ENCODE peak calls at places on chromosomes 2 and 18, in seven cellular contexts. One of them, this sample, is unnamed.

GRCh38 chr2:120108049-120108448 is 95.2 kb downstream of the EPB41L5 start:
- DNase-seq in prostate gland: peak
- DNase-seq in HL-60: no peak
- DNase-seq in Calu3: peak
- DNase-seq in A549: no peak
- DNase-seq in stomach: peak
- DNase-seq in astrocyte of the spinal cord: peak
- DNase-seq in this sample: peak

GRCh38 chr2:31729442-31730092 is 148.8 kb upstream of the SRD5A2 start:
- DNase-seq in prostate gland: no peak
- DNase-seq in HL-60: no peak
- DNase-seq in Calu3: no peak
- DNase-seq in A549: peak
- DNase-seq in stomach: no peak
- DNase-seq in astrocyte of the spinal cord: no peak
- DNase-seq in this sample: peak

GRCh38 chr18:5512191-5512590 is 31.6 kb downstream of the EPB41L3 start:
- DNase-seq in prostate gland: no peak
- DNase-seq in HL-60: no peak
- DNase-seq in Calu3: no peak
- DNase-seq in A549: no peak
- DNase-seq in stomach: no peak
- DNase-seq in astrocyte of the spinal cord: no peak
- DNase-seq in this sample: no peak

GRCh38 chr2:240507778-240508251 is 50.0 kb downstream of the ANKMY1 start:
- DNase-seq in prostate gland: peak
- DNase-seq in HL-60: no peak
- DNase-seq in Calu3: no peak
- DNase-seq in A549: no peak
- DNase-seq in stomach: no peak
- DNase-seq in astrocyte of the spinal cord: no peak
- DNase-seq in this sample: no peak

GRCh38 chr2:38060206-38060605 is 15.7 kb downstream of the CYP1B1 start:
- DNase-seq in prostate gland: no peak
- DNase-seq in HL-60: no peak
- DNase-seq in Calu3: no peak
- DNase-seq in A549: no peak
- DNase-seq in stomach: no peak
- DNase-seq in astrocyte of the spinal cord: no peak
- DNase-seq in this sample: no peak

GRCh38 chr2:236165491-236166156 is 2.6 kb downstream of the GBX2 start:
- DNase-seq in prostate gland: no peak
- DNase-seq in HL-60: no peak
- DNase-seq in Calu3: no peak
- DNase-seq in A549: no peak
- DNase-seq in stomach: no peak
- DNase-seq in astrocyte of the spinal cord: no peak
- DNase-seq in this sample: no peak

GRCh38 chr2:40020997-40021396 is 241.9 kb upstream of the THUMPD2 start:
- DNase-seq in prostate gland: no peak
- DNase-seq in HL-60: no peak
- DNase-seq in Calu3: no peak
- DNase-seq in A549: no peak
- DNase-seq in stomach: no peak
- DNase-seq in astrocyte of the spinal cord: no peak
- DNase-seq in this sample: no peak

GRCh38 chr2:134089454-134089853 is 164.4 kb upstream of the MGAT5 start:
- DNase-seq in prostate gland: no peak
- DNase-seq in HL-60: no peak
- DNase-seq in Calu3: no peak
- DNase-seq in A549: no peak
- DNase-seq in stomach: no peak
- DNase-seq in astrocyte of the spinal cord: no peak
- DNase-seq in this sample: no peak

GRCh38 chr2:15726321-15727057 is 134.8 kb downstream of the DDX1 start:
- DNase-seq in prostate gland: no peak
- DNase-seq in HL-60: no peak
- DNase-seq in Calu3: no peak
- DNase-seq in A549: no peak
- DNase-seq in stomach: no peak
- DNase-seq in astrocyte of the spinal cord: no peak
- DNase-seq in this sample: no peak

GRCh38 chr2:3545788-3546478 is 12.2 kb downstream of the RNASEH1 start:
- DNase-seq in prostate gland: peak
- DNase-seq in HL-60: no peak
- DNase-seq in Calu3: no peak
- DNase-seq in A549: no peak
- DNase-seq in stomach: no peak
- DNase-seq in astrocyte of the spinal cord: no peak
- DNase-seq in this sample: no peak

GRCh38 chr2:156320491-156320896 is 12.0 kb downstream of the NR4A2 start:
- DNase-seq in prostate gland: no peak
- DNase-seq in HL-60: no peak
- DNase-seq in Calu3: no peak
- DNase-seq in A549: no peak
- DNase-seq in stomach: peak
- DNase-seq in astrocyte of the spinal cord: no peak
- DNase-seq in this sample: no peak

GRCh38 chr18:79548986-79549637 is 130.5 kb upstream of the CTDP1 start:
- DNase-seq in prostate gland: no peak
- DNase-seq in HL-60: no peak
- DNase-seq in Calu3: no peak
- DNase-seq in A549: no peak
- DNase-seq in stomach: peak
- DNase-seq in astrocyte of the spinal cord: no peak
- DNase-seq in this sample: no peak

GRCh38 chr2:240465765-240466578 is 30.5 kb downstream of the GPC1 start:
- DNase-seq in prostate gland: peak
- DNase-seq in HL-60: no peak
- DNase-seq in Calu3: no peak
- DNase-seq in A549: no peak
- DNase-seq in stomach: peak
- DNase-seq in astrocyte of the spinal cord: no peak
- DNase-seq in this sample: no peak

GRCh38 chr2:241895427-241895731 is 25.9 kb downstream of the RTP5 start:
- DNase-seq in prostate gland: no peak
- DNase-seq in HL-60: no peak
- DNase-seq in Calu3: no peak
- DNase-seq in A549: no peak
- DNase-seq in stomach: no peak
- DNase-seq in astrocyte of the spinal cord: no peak
- DNase-seq in this sample: no peak

GRCh38 chr2:232295971-232296370 is 82.6 kb upstream of the ALPP start:
- DNase-seq in prostate gland: peak
- DNase-seq in HL-60: no peak
- DNase-seq in Calu3: no peak
- DNase-seq in A549: no peak
- DNase-seq in stomach: no peak
- DNase-seq in astrocyte of the spinal cord: no peak
- DNase-seq in this sample: no peak

GRCh38 chr2:42217307-42217706 is 48.2 kb downstream of the EML4 start:
- DNase-seq in prostate gland: no peak
- DNase-seq in HL-60: no peak
- DNase-seq in Calu3: no peak
- DNase-seq in A549: no peak
- DNase-seq in stomach: no peak
- DNase-seq in astrocyte of the spinal cord: no peak
- DNase-seq in this sample: no peak

GRCh38 chr2:233857511-233858118 is 3.3 kb upstream of the HJURP start:
- DNase-seq in prostate gland: no peak
- DNase-seq in HL-60: peak
- DNase-seq in Calu3: peak
- DNase-seq in A549: peak
- DNase-seq in stomach: peak
- DNase-seq in astrocyte of the spinal cord: no peak
- DNase-seq in this sample: no peak

GRCh38 chr18:48989304-48990284 is 38.8 kb upstream of the SMAD7 start:
- DNase-seq in prostate gland: no peak
- DNase-seq in HL-60: no peak
- DNase-seq in Calu3: no peak
- DNase-seq in A549: no peak
- DNase-seq in stomach: no peak
- DNase-seq in astrocyte of the spinal cord: no peak
- DNase-seq in this sample: no peak

GRCh38 chr18:59051470-59052165 is 88.1 kb upstream of the SEC11C start:
- DNase-seq in prostate gland: no peak
- DNase-seq in HL-60: no peak
- DNase-seq in Calu3: no peak
- DNase-seq in A549: no peak
- DNase-seq in stomach: no peak
- DNase-seq in astrocyte of the spinal cord: no peak
- DNase-seq in this sample: peak

GRCh38 chr2:56015631-56016251 is 92.2 kb upstream of the EFEMP1 start:
- DNase-seq in prostate gland: no peak
- DNase-seq in HL-60: no peak
- DNase-seq in Calu3: no peak
- DNase-seq in A549: no peak
- DNase-seq in stomach: no peak
- DNase-seq in astrocyte of the spinal cord: no peak
- DNase-seq in this sample: no peak

GRCh38 chr2:17749753-17750438 is 3.7 kb downstream of the SMC6 start:
- DNase-seq in prostate gland: no peak
- DNase-seq in HL-60: no peak
- DNase-seq in Calu3: no peak
- DNase-seq in A549: no peak
- DNase-seq in stomach: no peak
- DNase-seq in astrocyte of the spinal cord: no peak
- DNase-seq in this sample: no peak

GRCh38 chr2:119341684-119342083 is 24.9 kb downstream of the C2orf76 start:
- DNase-seq in prostate gland: no peak
- DNase-seq in HL-60: no peak
- DNase-seq in Calu3: no peak
- DNase-seq in A549: no peak
- DNase-seq in stomach: no peak
- DNase-seq in astrocyte of the spinal cord: no peak
- DNase-seq in this sample: no peak

DNA sequence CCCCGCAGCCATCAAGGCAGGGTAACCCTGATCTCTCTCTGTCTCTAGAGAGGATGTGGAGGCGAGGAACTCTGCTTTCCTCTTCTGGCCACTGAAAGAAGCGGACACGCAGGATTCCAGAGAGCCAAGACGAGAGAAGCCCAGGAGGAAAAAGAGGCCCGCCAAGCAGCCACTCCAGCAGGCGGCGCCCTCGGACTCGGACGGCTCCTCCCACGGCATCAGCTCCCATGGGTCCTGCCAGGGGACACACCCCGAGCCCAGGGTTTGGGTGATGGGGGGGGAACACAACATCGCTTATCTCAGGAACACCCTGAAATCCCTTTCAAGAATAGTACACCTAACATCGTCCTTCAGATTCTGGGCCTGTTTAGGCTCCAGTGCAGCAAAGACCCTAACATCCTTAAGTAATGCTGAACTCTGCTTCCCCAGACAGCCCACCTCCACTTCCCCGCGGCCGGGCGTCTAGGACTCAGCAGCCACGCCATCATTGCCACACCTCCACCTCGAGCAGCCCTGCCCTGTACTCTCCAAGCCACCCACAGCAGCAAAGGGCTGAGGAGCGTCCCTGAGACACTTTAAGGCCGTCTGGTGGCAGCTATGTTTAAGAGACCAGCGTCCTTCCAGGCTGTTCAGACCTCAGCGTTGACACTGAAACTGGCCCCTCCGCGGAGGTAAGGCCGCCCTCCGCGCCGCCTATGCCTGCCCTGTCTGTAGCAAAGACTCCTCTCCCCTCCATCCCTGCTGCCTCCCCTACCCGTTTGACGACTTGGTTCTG is 34.3 kb upstream of the CNGA3 start:
- DNase-seq in prostate gland: no peak
- DNase-seq in HL-60: no peak
- DNase-seq in Calu3: no peak
- DNase-seq in A549: no peak
- DNase-seq in stomach: no peak
- DNase-seq in astrocyte of the spinal cord: no peak
- DNase-seq in this sample: no peak
- TF ChIP-seq CTCF in prostate gland: no peak
- TF ChIP-seq CTCF in HL-60: no peak
- TF ChIP-seq CTCF in Calu3: no peak
- TF ChIP-seq CTCF in A549: no peak
- TF ChIP-seq CTCF in stomach: no peak
- TF ChIP-seq CTCF in astrocyte of the spinal cord: no peak
- TF ChIP-seq CTCF in this sample: no peak

DNA sequence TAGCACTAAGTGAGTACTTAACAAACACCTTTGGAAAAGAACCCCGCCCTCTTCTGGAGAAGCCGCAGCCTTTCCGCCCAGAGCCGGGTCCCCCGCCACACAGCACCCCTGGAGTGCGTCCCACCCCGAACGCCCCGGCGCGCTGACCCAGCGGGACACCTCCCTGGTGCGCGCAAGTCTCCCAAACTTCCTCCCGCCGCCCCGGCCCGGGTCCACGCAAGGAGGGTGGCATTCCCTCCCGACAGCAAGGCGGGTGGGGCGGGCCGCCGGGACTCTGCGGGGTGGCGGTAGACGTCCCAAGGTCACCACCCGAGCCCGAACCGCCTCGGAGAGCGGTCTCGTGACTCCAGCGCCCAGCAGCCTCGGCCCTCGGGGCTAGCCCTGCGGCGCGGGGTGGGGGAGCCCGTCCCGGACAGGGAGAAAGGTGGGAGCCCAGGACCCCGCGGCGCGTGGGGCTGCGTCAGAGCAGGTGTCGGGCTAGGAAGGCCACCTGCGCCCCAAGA is 598 bp downstream of the CCDC93 start:
- DNase-seq in prostate gland: peak
- DNase-seq in HL-60: peak
- DNase-seq in Calu3: peak
- DNase-seq in A549: peak
- DNase-seq in stomach: peak
- DNase-seq in astrocyte of the spinal cord: no peak
- DNase-seq in this sample: no peak
- TF ChIP-seq CTCF in prostate gland: no peak
- TF ChIP-seq CTCF in HL-60: no peak
- TF ChIP-seq CTCF in Calu3: no peak
- TF ChIP-seq CTCF in A549: no peak
- TF ChIP-seq CTCF in stomach: no peak
- TF ChIP-seq CTCF in astrocyte of the spinal cord: no peak
- TF ChIP-seq CTCF in this sample: no peak

GRCh38 chr18:21745234-21745633 is 4.6 kb downstream of the MIB1 start:
- DNase-seq in prostate gland: no peak
- DNase-seq in HL-60: no peak
- DNase-seq in Calu3: no peak
- DNase-seq in A549: no peak
- DNase-seq in stomach: no peak
- DNase-seq in astrocyte of the spinal cord: no peak
- DNase-seq in this sample: no peak
- TF ChIP-seq CTCF in prostate gland: no peak
- TF ChIP-seq CTCF in HL-60: no peak
- TF ChIP-seq CTCF in Calu3: no peak
- TF ChIP-seq CTCF in A549: no peak
- TF ChIP-seq CTCF in stomach: no peak
- TF ChIP-seq CTCF in astrocyte of the spinal cord: no peak
- TF ChIP-seq CTCF in this sample: no peak

DNA sequence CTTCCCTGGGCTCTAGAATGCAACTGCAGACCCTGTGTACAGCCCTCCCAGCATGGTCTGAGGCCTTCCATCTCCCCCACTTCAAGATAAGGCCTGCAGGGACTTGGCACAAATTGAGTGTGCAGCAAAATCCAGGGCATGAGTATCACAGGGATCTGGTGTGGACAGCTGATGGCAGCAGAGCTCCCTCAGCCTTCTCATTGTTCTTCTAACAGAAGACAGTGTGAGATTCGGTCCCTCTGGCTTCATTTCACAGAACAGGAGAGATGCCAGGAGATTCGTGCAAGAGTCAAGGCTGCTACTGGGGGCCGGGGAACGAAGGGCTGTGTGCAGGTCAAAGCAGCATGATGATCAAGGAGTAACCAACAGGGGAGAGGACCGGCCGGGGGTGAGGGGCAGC is 85.8 kb downstream of the UXS1 start:
- DNase-seq in prostate gland: no peak
- DNase-seq in HL-60: no peak
- DNase-seq in Calu3: no peak
- DNase-seq in A549: no peak
- DNase-seq in stomach: no peak
- DNase-seq in astrocyte of the spinal cord: peak
- DNase-seq in this sample: no peak
- TF ChIP-seq CTCF in prostate gland: peak
- TF ChIP-seq CTCF in HL-60: no peak
- TF ChIP-seq CTCF in Calu3: no peak
- TF ChIP-seq CTCF in A549: peak
- TF ChIP-seq CTCF in stomach: no peak
- TF ChIP-seq CTCF in astrocyte of the spinal cord: peak
- TF ChIP-seq CTCF in this sample: peak

This sample was measured in AG09319.